ENCODE peak calls at places on chromosomes 4 and X, in four cellular contexts. G is osteocyte; L is AML-193; R is CD4-positive, alpha-beta memory T cell. Z is an unnamed sample.

GRCh38 chrX:11543249-11543648 is 122.5 kb downstream of the ARHGAP6 start:
- DNase-seq in G (no peak), R (no peak), L (no peak), Z (no peak)

GRCh38 chrX:9668537-9668936 is 97.1 kb downstream of the GPR143 start:
- DNase-seq in R (no peak), G (no peak), L (no peak), Z (no peak)

GRCh38 chrX:53992589-53992988 is 51.7 kb downstream of the PHF8 start:
- DNase-seq in G (no peak), R (no peak), L (no peak), Z (no peak)

GRCh38 chr4:8558080-8558960 is 21.9 kb upstream of the GPR78 start:
- DNase-seq in L (no peak), R (no peak), G (no peak), Z (no peak)

GRCh38 chr4:140996757-140997156 is 136.5 kb downstream of the RNF150 start:
- DNase-seq in R (no peak), L (no peak), G (no peak), Z (no peak)

GRCh38 chr4:140136509-140136908 is 17.5 kb downstream of the MAML3 start:
- DNase-seq in G (no peak), R (no peak), L (peak), Z (no peak)

GRCh38 chr4:74104145-74104544 is 5.2 kb upstream of the CXCL2 start:
- DNase-seq in G (no peak), L (no peak), R (no peak), Z (no peak)

GRCh38 chr4:38856046-38856445 is 571 bp downstream of the TLR6 start:
- DNase-seq in R (no peak), L (peak), G (no peak), Z (no peak)

Z was measured in activated T-helper 1 cell treated with anti-CD3 and anti-CD28 coated beads, Interleukin-2, amount 50 U/mL, for 16 hours.